ENCODE peak calls at places on chromosomes 7 and 10, in four cellular contexts. N is WERI-Rb-1, S is ovary, O is left ventricle myocardium inferior. W is an unnamed sample. For H3K9me3, the result is how much of the 10 kb centered on the place peaks cover.

GRCh38 chr10:122188706-122189105 is 82.4 kb upstream of the BTBD16 start:
- DNase-seq in N (no peak), S (no peak), O (no peak), W (no peak)

GRCh38 chr7:151494569-151495284 is 25.0 kb downstream of the RHEB start:
- DNase-seq in N (no peak), S (no peak), O (no peak), W (no peak)

GRCh38 chr7:69781412-69781846 is 183.2 kb downstream of the AUTS2 start:
- DNase-seq in N (no peak), S (peak), O (peak), W (peak)

GRCh38 chr10:31635415-31636065 is 293.1 kb downstream of the ARHGAP12 start:
- DNase-seq in N (no peak), S (no peak), O (no peak), W (no peak)

GRCh38 chr7:129886184-129886817 is 66.5 kb downstream of the UBE2H start:
- DNase-seq in N (no peak), S (no peak), O (no peak), W (no peak)

GRCh38 chr10:36280396-36280795 is 638.3 kb upstream of the FZD8 start:
- DNase-seq in N (no peak), S (no peak), O (no peak), W (no peak)

GRCh38 chr7:121605297-121605640 is 209.2 kb upstream of the FAM3C start:
- DNase-seq in N (no peak), S (no peak), O (no peak), W (no peak)

GRCh38 chr7:127751723-127752448 is 99.9 kb downstream of the SND1 start:
- DNase-seq in N (no peak), S (no peak), O (no peak), W (no peak)

GRCh38 chr7:141317033-141317585 is 234.1 kb upstream of the AGK start:
- DNase-seq in N (no peak), S (no peak), O (no peak), W (no peak)

GRCh38 chr7:45076946-45077345 is 11.8 kb downstream of the NACAD start:
- DNase-seq in N (no peak), S (no peak), O (no peak), W (no peak)

GRCh38 chr7:76296743-76297740 is 5.4 kb upstream of the HSPB1 start:
- DNase-seq in N (no peak), S (peak), O (no peak), W (peak)
- TF ChIP-seq CTCF in N (no peak), S (no peak), O (no peak), W (no peak)

GRCh38 chr7:42445691-42446090 is 208.7 kb upstream of the GLI3 start:
- DNase-seq in N (no peak), S (no peak), O (no peak), W (no peak)
- H3K9me3 ChIP-seq in N (under half), S (under half), O (under half), W (under half)

GRCh38 chr10:84783386-84783785 is 455.0 kb downstream of the CCSER2 start:
- DNase-seq in N (peak), S (no peak), O (no peak), W (no peak)
- TF ChIP-seq CTCF in N (peak), S (no peak), O (peak), W (no peak)

GRCh38 chr7:22343612-22344011 is 13.3 kb downstream of the RAPGEF5 start:
- DNase-seq in N (no peak), S (no peak), O (no peak), W (no peak)
- H3K9me3 ChIP-seq in N (under half), S (under half), O (under half), W (under half)

DNA sequence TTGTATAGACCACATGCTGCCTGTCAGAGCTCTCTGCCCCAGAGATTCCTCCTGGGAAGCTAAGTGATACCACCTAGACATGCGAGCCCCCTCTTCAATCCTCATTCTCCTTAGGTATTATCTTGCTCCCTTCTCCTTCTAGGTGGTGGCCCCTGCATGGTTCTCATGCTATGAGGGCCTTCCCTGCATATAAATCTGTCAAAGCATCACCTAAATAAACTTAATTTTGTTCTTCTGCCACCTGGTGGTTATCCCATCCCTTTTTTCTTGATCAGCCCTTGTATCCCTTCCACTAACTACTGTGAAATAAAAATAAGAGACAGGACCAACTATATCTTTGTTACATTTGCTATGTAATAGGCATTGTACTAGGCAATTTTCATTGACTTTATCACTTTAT is 242.1 kb downstream of the CDC14C start:
- DNase-seq in N (peak), S (no peak), O (no peak), W (no peak)
- TF ChIP-seq CTCF in N (no peak), S (no peak), O (no peak), W (no peak)

DNA sequence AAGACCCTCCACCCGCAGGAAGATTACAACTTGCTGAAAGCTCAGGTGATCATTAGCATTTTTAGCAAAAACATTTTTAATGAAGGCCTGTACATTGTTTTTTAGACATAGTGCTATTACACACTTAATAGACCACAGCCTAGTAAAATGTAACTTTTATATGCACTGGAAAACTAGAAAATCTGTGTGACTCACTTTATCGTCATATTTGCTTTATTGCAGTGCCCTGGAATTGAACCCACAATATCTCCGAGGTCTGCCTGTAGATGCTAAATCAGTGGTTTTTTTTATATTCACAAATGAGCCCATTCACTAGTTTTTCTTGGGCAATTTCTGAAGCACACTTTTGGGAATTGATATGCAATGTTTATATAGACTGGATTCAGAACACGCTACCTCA is 105.2 kb downstream of the PTPRN2 start:
- DNase-seq in N (no peak), S (no peak), O (no peak), W (no peak)
- H3K9me3 ChIP-seq in N (under half), S (under half), O (under half), W (under half)

GRCh38 chr7:142865766-142866165 is 10.9 kb downstream of the EPHB6 start:
- DNase-seq in N (no peak), S (no peak), O (no peak), W (no peak)

GRCh38 chr7:142867398-142868187 is 12.7 kb downstream of the EPHB6 start:
- DNase-seq in N (no peak), S (no peak), O (no peak), W (no peak)

GRCh38 chr7:142864980-142865747 is 10.3 kb downstream of the EPHB6 start:
- DNase-seq in N (no peak), S (no peak), O (no peak), W (no peak)

GRCh38 chr7:142867097-142867378 is 12.2 kb downstream of the EPHB6 start:
- DNase-seq in N (no peak), S (no peak), O (no peak), W (no peak)

GRCh38 chr7:142866361-142867096 is 11.7 kb downstream of the EPHB6 start:
- DNase-seq in N (peak), S (no peak), O (no peak), W (no peak)
- TF ChIP-seq CTCF in N (peak), S (peak), O (peak), W (peak)

W was measured in tibial artery.